ENCODE peak calls at places on chromosomes 4 and X, in seven cellular contexts. R, Q, N, F, Y, S and W are unnamed samples.
A peak's percentile ranks its signal among the peaks of the same experiment; 100 is the strongest.

GRCh38 chr4:185838514-185839203 is 26.7 kb upstream of the SORBS2 start:
- DNase-seq in S (no peak), Y (no peak), F (no peak), R (no peak), Q (no peak), N (no peak), W (no peak)

GRCh38 chr4:187908079-187908501 is 87.5 kb upstream of the ZFP42 start:
- DNase-seq in F (no peak), R (peak; percentile 8), Y (no peak), S (peak; percentile 62), Q (peak; percentile 9), N (no peak), W (no peak)

GRCh38 chr4:1683371-1683902 is 676 bp downstream of the FAM53A start:
- DNase-seq in Y (no peak), Q (peak; percentile 75), R (no peak), F (peak; percentile 28), S (peak; percentile 76), N (no peak), W (peak; percentile 17)

GRCh38 chrX:40100141-40100536 is 2.4 kb upstream of the BCOR start:
- DNase-seq in N (no peak), S (no peak), F (no peak), Y (no peak), R (no peak), Q (peak; percentile 43), W (no peak)

GRCh38 chr4:88843067-88843723 is 145.6 kb upstream of the NAP1L5 start:
- DNase-seq in Y (no peak), R (no peak), Q (no peak), N (no peak), S (no peak), F (no peak), W (no peak)

GRCh38 chr4:116180056-116180690 is 905.2 kb downstream of the TRAM1L1 start:
- DNase-seq in Q (peak; percentile 5), N (no peak), Y (no peak), S (peak; percentile 4), F (no peak), R (peak; percentile 32), W (no peak)

GRCh38 chrX:52574416-52575275 is 57.8 kb upstream of the XAGE1B start:
- DNase-seq in Y (no peak), F (peak; percentile 27), Q (peak; percentile 73), R (peak; percentile 47), S (peak; percentile 36), N (peak; percentile 44), W (no peak)

GRCh38 chr4:89868999-89869589 is 25.6 kb upstream of the MMRN1 start:
- DNase-seq in R (peak; percentile 7), F (no peak), Q (peak; percentile 3), N (no peak), S (peak; percentile 16), Y (no peak), W (no peak)

GRCh38 chrX:49919617-49920016 is 2.8 kb upstream of the CLCN5 start:
- DNase-seq in N (peak; percentile 40), F (peak; percentile 34), R (no peak), S (peak; percentile 39), Q (peak; percentile 14), Y (no peak), W (no peak)